ENCODE peak calls at places on chromosomes 12 and 14, in five cellular contexts. H is dorsolateral prefrontal cortex, L is lower leg skin, T is small intestine, R is neural crest cell. I is an unnamed sample.

GRCh38 chr12:52975204-52975603 is 26.3 kb downstream of the KRT18 start:
- DNase-seq in H (no peak), L (no peak), T (no peak), R (no peak), I (no peak)

GRCh38 chr12:93387780-93388179 is 10.1 kb downstream of the NUDT4 start:
- DNase-seq in H (no peak), L (no peak), T (no peak), R (no peak), I (no peak)

GRCh38 chr14:58280954-58281787 is 17.2 kb upstream of the ARID4A start:
- DNase-seq in H (no peak), L (no peak), T (peak; percentile 15), R (no peak), I (no peak)

GRCh38 chr12:76720068-76720467 is 43.8 kb upstream of the ZDHHC17 start:
- DNase-seq in H (no peak), L (no peak), T (no peak), R (no peak), I (no peak)

GRCh38 chr12:108856428-108857157 is 790 bp downstream of the SSH1 start:
- DNase-seq in H (peak; percentile 50), L (peak; percentile 95), T (peak; percentile 77), R (no peak), I (peak; percentile 55)

GRCh38 chr12:26153421-26154154 is 28.8 kb upstream of the BHLHE41 start:
- DNase-seq in H (no peak), L (no peak), T (peak; percentile 85), R (no peak), I (no peak)

GRCh38 chr14:106681161-106681955 is 1155.0 kb downstream of the TMEM121 start:
- DNase-seq in H (no peak), L (no peak), T (no peak), R (no peak), I (no peak)

GRCh38 chr12:67626156-67626555 is 22.4 kb upstream of the DYRK2 start:
- DNase-seq in H (no peak), L (no peak), T (no peak), R (no peak), I (no peak)

GRCh38 chr12:56955631-56956256 is 1.7 kb downstream of the RDH16 start:
- DNase-seq in H (no peak), L (no peak), T (no peak), R (no peak), I (no peak)

GRCh38 chr14:90616313-90616712 is 199.9 kb downstream of the TTC7B start:
- DNase-seq in H (no peak), L (no peak), T (no peak), R (no peak), I (no peak)

GRCh38 chr12:120539303-120539702 is 5.1 kb downstream of the RNF10 start:
- DNase-seq in H (no peak), L (no peak), T (peak; percentile 44), R (no peak), I (no peak)

GRCh38 chr14:26282578-26282977 is 315.3 kb downstream of the NOVA1 start:
- DNase-seq in H (no peak), L (no peak), T (no peak), R (no peak), I (no peak)

GRCh38 chr12:30631710-30632109 is 64.0 kb downstream of the IPO8 start:
- DNase-seq in H (no peak), L (no peak), T (no peak), R (no peak), I (no peak)

GRCh38 chr12:52759218-52759617 is 17.9 kb downstream of the KRT76 start:
- DNase-seq in H (no peak), L (no peak), T (no peak), R (no peak), I (no peak)

GRCh38 chr12:98538031-98538430 is 22.6 kb downstream of the TMPO start:
- DNase-seq in H (no peak), L (no peak), T (no peak), R (no peak), I (no peak)

GRCh38 chr12:102379346-102379745 is 101.0 kb downstream of the IGF1 start:
- DNase-seq in H (no peak), L (no peak), T (no peak), R (no peak), I (no peak)

GRCh38 chr14:23356036-23356435 is 3.3 kb upstream of the SLC22A17 start:
- DNase-seq in H (no peak), L (peak; percentile 53), T (no peak), R (no peak), I (no peak)

GRCh38 chr14:97369901-97370300 is 572.7 kb downstream of the VRK1 start:
- DNase-seq in H (no peak), L (no peak), T (no peak), R (no peak), I (no peak)

GRCh38 chr12:34300376-34301250 is 278.3 kb downstream of the ALG10 start:
- DNase-seq in H (no peak), L (peak; percentile 48), T (no peak), R (no peak), I (no peak)

GRCh38 chr12:56221233-56221756 is 427 bp downstream of the RNF41 start:
- DNase-seq in H (peak; percentile 34), L (peak; percentile 92), T (peak; percentile 32), R (peak; percentile 14), I (peak; percentile 84)

GRCh38 chr14:24425704-24426103 is 3.8 kb downstream of the CBLN3 start:
- DNase-seq in H (no peak), L (no peak), T (peak; percentile 85), R (no peak), I (no peak)

GRCh38 chr12:5514545-5514944 is 82.6 kb downstream of the NTF3 start:
- DNase-seq in H (no peak), L (peak; percentile 28), T (no peak), R (no peak), I (no peak)

GRCh38 chr12:96120359-96121100 is 73.6 kb upstream of the ELK3 start:
- DNase-seq in H (no peak), L (peak; percentile 56), T (no peak), R (no peak), I (no peak)

GRCh38 chr14:60723218-60724079 is 702 bp downstream of the SIX4 start:
- DNase-seq in H (no peak), L (peak; percentile 86), T (no peak), R (peak; percentile 40), I (peak; percentile 67)

GRCh38 chr12:12267801-12268200 is 957 bp upstream of the LRP6 start:
- DNase-seq in H (no peak), L (no peak), T (peak; percentile 12), R (no peak), I (no peak)

GRCh38 chr14:97655169-97655948 is 858.2 kb downstream of the VRK1 start:
- DNase-seq in H (no peak), L (no peak), T (no peak), R (no peak), I (no peak)

GRCh38 chr12:53219956-53220856 is 11.8 kb downstream of the RARG start:
- DNase-seq in H (peak; percentile 66), L (no peak), T (peak; percentile 61), R (no peak), I (peak; percentile 66)

GRCh38 chr12:67982165-67982563 is 7.1 kb upstream of the IFNG-AS1 start:
- DNase-seq in H (no peak), L (no peak), T (no peak), R (no peak), I (no peak)

GRCh38 chr14:73757876-73758391 is 43.8 kb upstream of the PNMA1 start:
- DNase-seq in H (no peak), L (peak; percentile 88), T (no peak), R (no peak), I (no peak)

GRCh38 chr12:27999970-28000369 is 27.4 kb upstream of the PTHLH start:
- DNase-seq in H (no peak), L (no peak), T (no peak), R (no peak), I (no peak)

GRCh38 chr12:52333321-52333720 is 12.1 kb upstream of the KRT83 start:
- DNase-seq in H (no peak), L (no peak), T (no peak), R (no peak), I (no peak)

GRCh38 chr12:39451977-39452376 is 9.1 kb upstream of the KIF21A start:
- DNase-seq in H (no peak), L (no peak), T (no peak), R (no peak), I (no peak)

GRCh38 chr12:30926243-30927209 is at the start of gene TSPAN11:
- DNase-seq in H (no peak), L (peak; percentile 80), T (no peak), R (peak; percentile 59), I (peak; percentile 44)

GRCh38 chr12:4064008-4064407 is 190.8 kb upstream of the PARP11 start:
- DNase-seq in H (no peak), L (no peak), T (no peak), R (no peak), I (no peak)

GRCh38 chr14:49999216-49999761 is 106.4 kb downstream of the ARF6 start:
- DNase-seq in H (no peak), L (peak; percentile 97), T (peak; percentile 93), R (no peak), I (peak; percentile 47)

GRCh38 chr12:7787574-7788315 is 1.5 kb upstream of the NANOG start:
- DNase-seq in H (no peak), L (no peak), T (peak; percentile 54), R (no peak), I (no peak)